ENCODE peak calls at places on chromosomes 13 and 19, in six cellular contexts. A, H, F, P, R and O are unnamed samples.

GRCh38 chr19:16714702-16715294 is 4.8 kb upstream of the NWD1 start:
- DNase-seq in A (peak), H (peak), F (peak), P (peak), R (peak), O (peak)

GRCh38 chr19:2475018-2475701 is 767 bp upstream of the GADD45B start:
- DNase-seq in A (no peak), H (no peak), F (peak), P (peak), R (peak), O (no peak)

GRCh38 chr13:50188696-50189095 is 173.5 kb downstream of the KCNRG start:
- DNase-seq in A (no peak), H (no peak), F (no peak), P (no peak), R (no peak), O (no peak)

GRCh38 chr13:35600137-35600536 is 123.6 kb upstream of the MAB21L1 start:
- DNase-seq in A (no peak), H (no peak), F (no peak), P (no peak), R (no peak), O (no peak)

GRCh38 chr19:38932425-38933179 is 1.9 kb downstream of the MRPS12 start:
- DNase-seq in A (no peak), H (no peak), F (no peak), P (no peak), R (no peak), O (no peak)

GRCh38 chr19:54882758-54883157 is 8.7 kb downstream of the FCAR start:
- DNase-seq in A (no peak), H (no peak), F (no peak), P (no peak), R (no peak), O (no peak)

GRCh38 chr19:18848860-18849661 is 17.3 kb downstream of the UPF1 start:
- DNase-seq in A (peak), H (no peak), F (peak), P (no peak), R (no peak), O (no peak)

GRCh38 chr19:54650108-54650666 is 12.6 kb upstream of the LILRB4 start:
- DNase-seq in A (no peak), H (no peak), F (no peak), P (no peak), R (no peak), O (no peak)

GRCh38 chr13:42066542-42066941 is 18.1 kb downstream of the DGKH start:
- DNase-seq in A (no peak), H (no peak), F (no peak), P (no peak), R (no peak), O (no peak)